ENCODE peak calls at places on chromosomes 16 and 17, in six cellular contexts. N, E, X, S, U and T are unnamed samples. For H3K36me3, the result is how much of the 10 kb centered on the place peaks cover.

GRCh38 chr16:28182183-28182582 is 29.6 kb downstream of the XPO6 start:
- DNase-seq in U (no peak), S (no peak), X (no peak), E (no peak), N (no peak), T (no peak)

GRCh38 chr16:87423429-87423828 is 31.3 kb downstream of the MAP1LC3B start:
- DNase-seq in S (no peak), U (no peak), N (no peak), X (no peak), E (no peak), T (no peak)

GRCh38 chr16:86026136-86026905 is 127.4 kb downstream of the IRF8 start:
- DNase-seq in N (peak), X (no peak), S (no peak), E (no peak), U (no peak), T (peak)

GRCh38 chr17:59397316-59398073 is 66.0 kb downstream of the YPEL2 start:
- DNase-seq in X (no peak), N (no peak), E (no peak), U (no peak), S (no peak), T (no peak)

GRCh38 chr16:78894872-78895271 is 705.7 kb downstream of the MAF start:
- DNase-seq in E (no peak), S (no peak), U (no peak), X (no peak), N (no peak), T (no peak)

GRCh38 chr16:28324235-28324886 is 32.0 kb downstream of the SBK1 start:
- DNase-seq in E (no peak), N (peak), S (no peak), X (no peak), U (no peak), T (no peak)

GRCh38 chr17:47931848-47932247 is 9.5 kb upstream of the PNPO start:
- DNase-seq in N (no peak), S (no peak), X (no peak), E (no peak), U (no peak), T (no peak)

GRCh38 chr17:59844884-59845594 is 47.7 kb downstream of the TUBD1 start:
- DNase-seq in S (no peak), U (no peak), E (no peak), X (no peak), N (peak), T (no peak)

GRCh38 chr17:33452797-33453196 is 159.7 kb upstream of the ASIC2 start:
- DNase-seq in E (no peak), X (no peak), N (no peak), U (no peak), S (peak), T (no peak)

GRCh38 chr17:36183811-36184765 is 7.7 kb upstream of the TBC1D3B start:
- DNase-seq in U (no peak), X (no peak), E (no peak), S (no peak), N (no peak), T (no peak)

GRCh38 chr17:78316867-78317816 is 42.7 kb downstream of the SOCS3 start:
- DNase-seq in N (peak), E (no peak), X (no peak), U (no peak), S (peak), T (peak)

GRCh38 chr16:2587891-2588565 is 50.2 kb downstream of the PDPK1 start:
- DNase-seq in X (no peak), N (no peak), S (no peak), U (no peak), E (no peak), T (no peak)

GRCh38 chr17:57668332-57668731 is 76.8 kb downstream of the CCDC182 start:
- DNase-seq in N (no peak), X (no peak), S (no peak), E (peak), U (no peak), T (peak)

GRCh38 chr16:3950343-3951193 is 70.1 kb upstream of the CREBBP start:
- DNase-seq in S (no peak), E (peak), N (peak), X (no peak), U (peak), T (peak)

GRCh38 chr17:29180788-29181160 is 576 bp upstream of the MYO18A start:
- DNase-seq in X (no peak), S (no peak), E (no peak), N (no peak), U (no peak), T (no peak)

GRCh38 chr16:23509763-23510153 is 536 bp downstream of the GGA2 start:
- DNase-seq in S (peak), U (peak), X (peak), N (peak), E (no peak), T (peak)

GRCh38 chr17:68246271-68247028 is 1.4 kb upstream of the AMZ2 start:
- DNase-seq in N (no peak), E (no peak), X (no peak), U (no peak), S (peak), T (no peak)

GRCh38 chr17:62778990-62779681 is 29.0 kb downstream of the MARCHF10 start:
- DNase-seq in U (no peak), N (peak), X (no peak), S (no peak), E (no peak), T (no peak)

GRCh38 chr16:73735018-73735417 is 561.6 kb upstream of the PSMD7 start:
- DNase-seq in N (peak), U (no peak), S (no peak), E (no peak), X (no peak), T (no peak)

GRCh38 chr17:28878981-28879380 is 18.6 kb downstream of the FLOT2 start:
- DNase-seq in S (peak), N (peak), U (no peak), E (no peak), X (no peak), T (peak)

GRCh38 chr16:85138825-85139627 is 26.8 kb upstream of the CIBAR2 start:
- DNase-seq in N (no peak), S (no peak), E (no peak), U (no peak), X (no peak), T (no peak)

GRCh38 chr17:39767147-39767546 is 29.4 kb downstream of the GRB7 start:
- DNase-seq in X (no peak), E (no peak), S (no peak), N (no peak), U (no peak), T (no peak)

GRCh38 chr17:49157784-49158183 is 25.2 kb downstream of the B4GALNT2 start:
- DNase-seq in X (no peak), E (no peak), U (no peak), S (no peak), N (peak), T (no peak)

GRCh38 chr16:64700628-64701027 is 421.2 kb downstream of the CDH11 start:
- DNase-seq in E (no peak), N (no peak), U (no peak), X (no peak), S (no peak), T (no peak)

GRCh38 chr16:87949071-87949744 is 2.0 kb upstream of the BANP start:
- DNase-seq in S (no peak), X (no peak), U (no peak), E (no peak), N (no peak), T (no peak)

GRCh38 chr16:27097671-27098275 is 31.0 kb downstream of the C16orf82 start:
- DNase-seq in X (no peak), E (peak), N (no peak), S (no peak), U (peak), T (no peak)

GRCh38 chr16:55495616-55496289 is 13.1 kb upstream of the LPCAT2 start:
- DNase-seq in S (peak), U (no peak), E (no peak), N (no peak), X (no peak), T (peak)

GRCh38 chr17:3683054-3683511 is 12.9 kb downstream of the P2RX5 start:
- DNase-seq in N (no peak), E (no peak), U (no peak), X (peak), S (peak), T (no peak)

GRCh38 chr17:4598776-4599504 is 14.6 kb downstream of the SMTNL2 start:
- DNase-seq in U (peak), S (no peak), N (peak), X (no peak), E (peak), T (peak)

GRCh38 chr16:24741862-24742261 is 12.4 kb downstream of the TNRC6A start:
- DNase-seq in S (no peak), U (no peak), X (no peak), N (no peak), E (no peak), T (no peak)

GRCh38 chr16:24745791-24746190 is 16.3 kb downstream of the TNRC6A start:
- DNase-seq in U (no peak), S (peak), X (no peak), N (no peak), E (no peak), T (no peak)

GRCh38 chr16:24748242-24748641 is 18.8 kb downstream of the TNRC6A start:
- DNase-seq in S (no peak), E (peak), X (no peak), N (peak), U (peak), T (no peak)

GRCh38 chr16:24747425-24747824 is 18.0 kb downstream of the TNRC6A start:
- DNase-seq in X (no peak), E (no peak), S (no peak), N (no peak), U (no peak), T (no peak)
- H3K27ac ChIP-seq in X (no peak), E (peak), S (peak), N (peak), U (peak), T (no peak)

DNA sequence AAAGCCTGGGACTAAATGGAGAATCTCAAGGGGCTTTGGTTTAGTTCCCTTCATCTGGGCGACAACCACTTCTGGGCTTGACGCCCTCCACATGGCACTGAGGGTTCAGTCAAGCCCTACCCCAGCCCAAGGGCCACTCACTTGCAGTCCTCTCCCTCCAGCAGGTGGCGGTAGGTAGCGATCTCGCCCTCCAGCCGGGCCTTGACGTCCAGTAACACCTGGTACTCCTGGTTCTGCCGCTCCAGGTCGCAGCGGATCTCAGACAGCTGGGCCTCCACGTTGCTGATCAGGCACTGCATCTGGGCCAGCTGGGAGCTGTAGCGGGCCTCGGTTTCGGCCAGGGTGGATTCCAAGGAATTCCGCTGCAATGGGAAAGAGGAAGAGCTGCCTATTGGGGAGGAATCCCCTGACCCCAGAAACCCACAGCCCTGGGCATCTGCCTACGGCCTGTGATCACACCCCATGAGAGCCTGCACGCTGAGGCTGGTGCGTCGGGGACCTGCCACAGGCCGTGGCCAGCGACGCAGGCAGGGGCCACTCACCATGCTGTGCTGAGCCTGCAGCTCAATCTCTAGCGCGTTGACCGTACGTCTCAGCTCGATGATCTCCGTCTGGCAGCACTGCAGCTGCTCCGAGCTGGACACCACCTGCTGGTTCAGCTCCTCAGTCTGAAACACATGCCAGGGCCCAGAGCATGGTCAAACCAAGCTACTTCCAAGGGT is 2.7 kb downstream of the KRT36 start:
- DNase-seq in E (no peak), N (no peak), U (no peak), S (peak), X (no peak), T (peak)
- TF ChIP-seq CTCF in E (peak), N (peak), U (no peak), S (peak), X (no peak), T (peak)

DNA sequence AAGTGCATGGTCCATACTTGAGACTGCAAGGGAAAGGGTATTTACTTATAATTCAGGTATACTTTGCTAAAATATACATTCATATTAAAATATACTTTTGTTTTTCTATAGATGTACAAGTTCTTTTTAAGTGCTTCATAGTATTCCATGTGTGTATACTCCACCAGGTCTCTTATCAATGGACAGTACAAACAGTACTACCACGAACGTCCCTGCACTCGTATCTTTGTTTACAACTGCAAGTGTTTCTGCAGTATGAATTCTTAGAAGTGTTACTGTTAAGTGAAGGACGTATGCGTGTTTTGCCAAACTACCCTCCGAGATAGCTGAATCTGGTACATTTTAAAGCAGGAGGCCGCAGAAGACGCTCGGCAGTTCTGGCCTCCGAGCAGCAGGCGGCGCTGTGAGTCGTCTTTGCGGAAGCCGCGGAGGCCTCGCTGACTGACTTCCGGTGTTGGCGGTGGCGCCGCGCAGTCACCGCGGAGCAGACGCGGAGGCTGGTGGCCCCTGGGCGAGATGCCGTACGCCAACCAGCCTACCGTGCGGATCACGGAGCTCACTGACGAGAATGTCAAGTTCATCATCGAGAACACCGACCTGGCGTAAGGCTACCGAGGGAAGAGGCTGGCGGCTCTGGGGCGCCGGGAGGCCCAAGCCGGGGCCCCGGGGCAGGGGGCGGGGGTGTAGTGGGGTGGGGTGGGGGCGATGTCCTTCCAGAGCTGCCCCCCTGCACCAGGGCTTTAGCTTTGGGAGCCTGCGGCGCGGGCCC is at the start of gene POLR2C:
- DNase-seq in U (peak), E (peak), N (peak), X (peak), S (peak), T (peak)
- H3K36me3 ChIP-seq in U (under half), E (half or more), N (under half), X (under half), S (under half), T (under half)

GRCh38 chr17:80104321-80104955 is 3.1 kb downstream of the GAA start:
- DNase-seq in E (no peak), U (no peak), X (no peak), N (no peak), S (no peak), T (no peak)
- H3K27ac ChIP-seq in E (no peak), U (no peak), X (no peak), N (no peak), S (no peak), T (no peak)

GRCh38 chr16:21121150-21121549 is 29.5 kb downstream of the DNAH3 start:
- DNase-seq in X (no peak), E (no peak), U (no peak), S (no peak), N (no peak), T (no peak)
- TF ChIP-seq CTCF in X (no peak), E (no peak), U (no peak), S (no peak), N (no peak), T (no peak)

DNA sequence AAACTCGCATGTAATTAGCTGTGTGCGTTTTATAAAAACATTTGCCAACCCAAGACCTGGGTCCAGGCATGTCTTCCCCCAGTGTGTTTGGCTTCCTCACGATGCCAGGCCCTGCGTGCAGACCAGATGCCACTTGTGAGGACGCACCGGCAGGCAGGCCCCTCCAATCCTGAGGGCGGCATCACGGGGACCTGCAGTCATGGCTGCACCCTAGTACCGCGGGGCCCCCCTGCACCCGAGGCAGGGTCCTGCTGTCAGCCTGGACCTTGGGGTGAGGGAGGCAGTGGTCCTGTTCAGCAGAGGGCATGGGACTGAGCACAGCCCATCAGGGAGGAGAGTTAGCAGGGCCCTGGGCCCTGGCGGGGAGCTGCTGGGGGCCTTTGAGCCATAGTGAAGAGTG is 55.3 kb upstream of the ZNF750 start:
- DNase-seq in E (no peak), N (no peak), X (no peak), S (no peak), U (no peak), T (no peak)
- H3K36me3 ChIP-seq in E (under half), N (under half), X (under half), S (under half), U (under half), T (under half)

GRCh38 chr17:82461827-82462524 is 3.4 kb downstream of the NARF start:
- DNase-seq in E (no peak), S (no peak), N (peak), U (no peak), X (no peak), T (no peak)
- H3K27ac ChIP-seq in E (no peak), S (no peak), N (peak), U (no peak), X (no peak), T (no peak)

DNA sequence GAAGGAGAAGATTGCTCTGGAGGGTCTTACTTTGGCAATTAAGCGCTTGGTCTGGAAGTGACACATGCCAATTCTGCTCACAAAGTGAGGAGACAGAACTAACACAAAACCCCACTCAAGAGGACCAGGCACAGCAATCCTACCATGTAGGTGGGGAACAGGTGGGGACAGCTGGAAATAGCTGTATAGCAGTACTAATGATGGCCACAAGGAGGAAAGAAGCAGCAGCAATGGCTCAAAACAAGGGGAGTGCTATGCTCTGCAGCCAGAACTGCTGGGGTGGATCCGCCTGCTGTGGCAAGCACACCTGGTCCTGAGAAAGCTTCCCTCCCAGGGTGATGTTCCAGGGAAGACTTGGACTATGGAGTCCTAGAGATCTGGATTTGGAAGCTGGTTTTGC is 17.0 kb upstream of the TMEM132E start:
- DNase-seq in N (peak), X (no peak), U (no peak), E (no peak), S (peak), T (no peak)
- TF ChIP-seq CTCF in N (peak), X (peak), U (no peak), E (peak), S (peak), T (no peak)

GRCh38 chr16:56868175-56868574 is 3.2 kb downstream of the SLC12A3 start:
- DNase-seq in U (no peak), E (no peak), N (no peak), S (no peak), X (no peak), T (no peak)
- H3K36me3 ChIP-seq in U (under half), E (under half), N (under half), S (under half), X (under half), T (under half)